ENCODE peak calls at places on chromosomes 6 and 20, in seven cellular contexts. G is H1, T is GM12878, L is HCT116, Q is HepG2, D is SK-N-SH, V is K562. H is an unnamed sample.

GRCh38 chr6:106334646-106335448 is 9.3 kb upstream of the ATG5 start:
- DNase-seq in T (no peak), Q (peak; percentile 52), L (peak; percentile 61), V (peak; percentile 68), D (peak; percentile 60), G (peak; percentile 52), H (no peak)

GRCh38 chr6:18281564-18281963 is 17.2 kb upstream of the DEK start:
- DNase-seq in D (no peak), L (no peak), T (no peak), V (no peak), Q (no peak), G (no peak), H (no peak)

GRCh38 chr6:133682506-133683290 is 206.2 kb upstream of the TCF21 start:
- DNase-seq in L (no peak), Q (no peak), G (no peak), T (no peak), D (no peak), V (no peak), H (no peak)

GRCh38 chr6:85006362-85006761 is 242.0 kb upstream of the TBX18 start:
- DNase-seq in G (no peak), D (no peak), Q (no peak), L (no peak), V (no peak), T (no peak), H (no peak)

GRCh38 chr6:163415620-163416379 is 1.3 kb downstream of the QKI start:
- DNase-seq in D (peak; percentile 64), T (peak; percentile 72), G (no peak), V (peak; percentile 84), Q (peak; percentile 53), L (no peak), H (peak; percentile 49)

GRCh38 chr6:110682460-110682853 is 132.8 kb downstream of the CDK19 start:
- DNase-seq in G (no peak), L (peak; percentile 77), Q (peak; percentile 85), V (peak; percentile 85), T (peak; percentile 85), D (peak; percentile 56), H (peak; percentile 9)

GRCh38 chr20:57656821-57657536 is 36.8 kb upstream of the ZBP1 start:
- DNase-seq in L (no peak), Q (no peak), D (peak; percentile 17), G (no peak), T (no peak), V (no peak), H (no peak)

GRCh38 chr6:135522975-135523692 is 25.6 kb upstream of the AHI1 start:
- DNase-seq in L (no peak), Q (peak; percentile 66), D (no peak), T (no peak), G (no peak), V (no peak), H (no peak)

GRCh38 chr20:63957004-63957689 is 931 bp upstream of the UCKL1 start:
- DNase-seq in D (peak; percentile 94), V (peak; percentile 87), T (no peak), L (peak; percentile 73), G (peak; percentile 90), Q (peak; percentile 85), H (peak; percentile 79)

GRCh38 chr20:4937422-4938319 is 63.6 kb downstream of the SLC23A2 start:
- DNase-seq in V (no peak), L (no peak), G (no peak), T (no peak), Q (peak; percentile 74), D (no peak), H (peak; percentile 26)

GRCh38 chr6:145714731-145715130 is 20.6 kb downstream of the EPM2A start:
- DNase-seq in V (no peak), Q (no peak), G (no peak), L (no peak), T (no peak), D (no peak), H (no peak)

GRCh38 chr6:43772571-43773049 is 2.6 kb downstream of the VEGFA start:
- DNase-seq in G (no peak), V (peak; percentile 65), D (peak; percentile 58), Q (peak; percentile 49), T (no peak), L (no peak), H (no peak)

GRCh38 chr6:113936093-113936934 is 34.6 kb downstream of the HDAC2 start:
- DNase-seq in T (peak; percentile 24), Q (peak; percentile 50), L (peak; percentile 33), D (peak; percentile 53), G (no peak), V (peak; percentile 69), H (peak; percentile 7)

GRCh38 chr6:73652637-73653570 is 888 bp downstream of the SLC17A5 start:
- DNase-seq in Q (peak; percentile 80), G (peak; percentile 68), T (peak; percentile 61), V (peak; percentile 83), L (peak; percentile 52), D (peak; percentile 80), H (peak; percentile 69)

GRCh38 chr6:125519367-125519766 is 217.6 kb upstream of the HDDC2 start:
- DNase-seq in D (no peak), V (no peak), Q (no peak), T (no peak), L (no peak), G (no peak), H (peak; percentile 25)

GRCh38 chr20:50188879-50189680 is 1.6 kb upstream of the CEBPB start:
- DNase-seq in G (no peak), D (no peak), T (no peak), V (no peak), L (no peak), Q (peak; percentile 95), H (no peak)

GRCh38 chr6:147618927-147619326 is 110.4 kb downstream of the SAMD5 start:
- DNase-seq in L (no peak), G (no peak), D (no peak), V (no peak), T (no peak), Q (no peak), H (no peak)

GRCh38 chr6:3843379-3844096 is 5.6 kb upstream of the FAM50B start:
- DNase-seq in D (no peak), T (no peak), G (no peak), V (no peak), Q (no peak), L (no peak), H (no peak)

GRCh38 chr6:56927538-56928453 is 27.1 kb upstream of the BEND6 start:
- DNase-seq in T (no peak), V (no peak), D (no peak), G (peak; percentile 57), Q (no peak), L (no peak), H (no peak)

GRCh38 chr6:114989279-114989964 is 646.6 kb upstream of the HS3ST5 start:
- DNase-seq in T (no peak), G (no peak), Q (no peak), L (no peak), D (no peak), V (no peak), H (no peak)

GRCh38 chr6:112780498-112781096 is 433.5 kb downstream of the RFPL4B start:
- DNase-seq in D (peak; percentile 50), G (peak; percentile 75), V (peak; percentile 79), L (peak; percentile 75), Q (peak; percentile 76), T (peak; percentile 24), H (peak; percentile 85)

GRCh38 chr6:166597711-166598440 is 11.4 kb upstream of the RAMACL start:
- DNase-seq in G (no peak), L (no peak), D (no peak), V (no peak), T (no peak), Q (no peak), H (no peak)

GRCh38 chr20:2217857-2218529 is 77.8 kb upstream of the TGM3 start:
- DNase-seq in V (no peak), Q (no peak), G (no peak), T (peak; percentile 20), L (no peak), D (no peak), H (no peak)

GRCh38 chr6:152170702-152171667 is 363.5 kb downstream of the ESR1 start:
- DNase-seq in G (no peak), D (no peak), Q (peak; percentile 94), V (no peak), T (peak; percentile 89), L (no peak), H (peak; percentile 3)

GRCh38 chr6:4093288-4093687 is 14.4 kb upstream of the FAM217A start:
- DNase-seq in Q (no peak), L (no peak), G (no peak), D (no peak), T (no peak), V (no peak), H (no peak)

DNA sequence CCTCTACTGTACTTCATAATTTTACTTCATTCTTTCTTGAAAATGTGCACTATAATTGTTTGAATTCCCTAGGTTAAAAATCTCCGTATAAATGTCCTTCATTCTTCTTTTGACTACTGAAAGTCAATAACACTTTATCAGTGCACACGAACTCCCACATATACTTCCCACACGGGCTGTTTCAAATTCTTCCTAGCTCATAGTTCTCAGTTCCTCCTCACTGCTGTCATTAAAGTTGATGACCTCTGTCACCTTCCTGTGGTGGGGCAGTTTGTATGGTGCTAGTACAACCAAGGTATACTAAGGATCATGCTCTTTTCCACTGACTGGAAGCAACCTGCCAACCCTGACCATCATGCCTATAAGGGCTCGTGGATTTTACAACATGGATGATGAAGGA is 40.0 kb upstream of the CD2AP start:
- DNase-seq in T (peak; percentile 44), D (no peak), Q (no peak), G (no peak), V (peak; percentile 51), L (no peak), H (no peak)
- TF ChIP-seq JUND in T (no peak), D (no peak), Q (no peak), G (no peak), V (no peak), L (no peak), H (no peak)

GRCh38 chr20:54535045-54535444 is 59.7 kb downstream of the DOK5 start:
- DNase-seq in Q (no peak), D (no peak), G (no peak), V (no peak), L (no peak), T (no peak), H (no peak)
- TF ChIP-seq JUND in Q (no peak), D (no peak), G (no peak), V (no peak), L (no peak), T (no peak), H (no peak)

GRCh38 chr20:47784256-47784598 is 1.1 kb downstream of the SULF2 start:
- DNase-seq in T (no peak), G (no peak), D (no peak), L (no peak), V (no peak), Q (no peak), H (no peak)

GRCh38 chr20:47781631-47782030 is 3.6 kb downstream of the SULF2 start:
- DNase-seq in V (no peak), D (peak; percentile 70), G (no peak), Q (no peak), L (no peak), T (no peak), H (no peak)

GRCh38 chr20:47782920-47783552 is 2.2 kb downstream of the SULF2 start:
- DNase-seq in G (no peak), L (no peak), Q (peak; percentile 70), T (no peak), V (no peak), D (no peak), H (no peak)

GRCh38 chr20:47780990-47781389 is 4.3 kb downstream of the SULF2 start:
- DNase-seq in D (no peak), V (no peak), T (no peak), Q (no peak), L (no peak), G (no peak), H (no peak)

GRCh38 chr20:47782091-47782490 is 3.2 kb downstream of the SULF2 start:
- DNase-seq in V (no peak), G (no peak), T (no peak), D (no peak), Q (no peak), L (no peak), H (no peak)
- TF ChIP-seq JUND in V (no peak), G (no peak), T (no peak), D (no peak), Q (no peak), L (no peak), H (no peak)

GRCh38 chr6:38161754-38162492 is 342.4 kb downstream of the ZFAND3 start:
- DNase-seq in G (no peak), D (no peak), T (no peak), L (no peak), V (no peak), Q (no peak), H (no peak)
- TF ChIP-seq JUND in G (no peak), D (no peak), T (no peak), L (no peak), V (no peak), Q (no peak), H (no peak)

H was measured in T47D.